ENCODE peak calls at places on chromosomes 13 and 19, in four cellular contexts. C is fibroblast of lung; V is CD4-positive, alpha-beta T cell; T is aorta. N is an unnamed sample. For H3K27me3, the result is how much of the 10 kb centered on the place peaks cover.

GRCh38 chr13:91142572-91142971 is 204.9 kb upstream of the MIR17HG start:
- DNase-seq in C (peak), V (no peak), T (no peak), N (peak)

GRCh38 chr13:110719036-110719710 is 5.7 kb downstream of the ING1 start:
- DNase-seq in C (no peak), V (no peak), T (no peak), N (no peak)

GRCh38 chr19:7247160-7247559 is 47.1 kb downstream of the INSR start:
- DNase-seq in C (no peak), V (no peak), T (no peak), N (peak)

GRCh38 chr19:49560358-49560900 is 19.9 kb downstream of the NOSIP start:
- DNase-seq in C (no peak), V (no peak), T (no peak), N (no peak)

GRCh38 chr19:30049844-30050667 is 108.0 kb downstream of the URI1 start:
- DNase-seq in C (peak), V (no peak), T (no peak), N (no peak)

GRCh38 chr13:69761581-69761980 is 346.0 kb upstream of the ATXN8OS start:
- DNase-seq in C (no peak), V (no peak), T (no peak), N (no peak)

GRCh38 chr19:18862976-18863842 is 31.4 kb downstream of the UPF1 start:
- DNase-seq in C (no peak), V (no peak), T (no peak), N (no peak)

GRCh38 chr19:21482863-21483276 is 22.5 kb upstream of the ZNF429 start:
- DNase-seq in C (peak), V (peak), T (peak), N (no peak)

GRCh38 chr19:13118424-13119193 is 545 bp downstream of the NACC1 start:
- DNase-seq in C (no peak), V (no peak), T (peak), N (peak)

GRCh38 chr19:41552558-41552957 is 23.4 kb upstream of the CEACAM21 start:
- DNase-seq in C (no peak), V (no peak), T (no peak), N (no peak)

GRCh38 chr13:78258304-78258703 is 339.7 kb upstream of the EDNRB start:
- DNase-seq in C (no peak), V (no peak), T (no peak), N (no peak)

GRCh38 chr13:49419292-49419691 is 24.6 kb downstream of the CAB39L start:
- DNase-seq in C (peak), V (no peak), T (no peak), N (no peak)

GRCh38 chr19:50735869-50736268 is 12.7 kb downstream of the CLEC11A start:
- DNase-seq in C (no peak), V (no peak), T (no peak), N (no peak)

GRCh38 chr13:92575782-92576181 is 650.8 kb upstream of the GPC6 start:
- DNase-seq in C (no peak), V (no peak), T (no peak), N (no peak)

GRCh38 chr13:92574499-92574898 is 652.1 kb upstream of the GPC6 start:
- DNase-seq in C (no peak), V (no peak), T (no peak), N (peak)

GRCh38 chr13:92573467-92574057 is 653.0 kb upstream of the GPC6 start:
- DNase-seq in C (peak), V (no peak), T (no peak), N (no peak)

DNA sequence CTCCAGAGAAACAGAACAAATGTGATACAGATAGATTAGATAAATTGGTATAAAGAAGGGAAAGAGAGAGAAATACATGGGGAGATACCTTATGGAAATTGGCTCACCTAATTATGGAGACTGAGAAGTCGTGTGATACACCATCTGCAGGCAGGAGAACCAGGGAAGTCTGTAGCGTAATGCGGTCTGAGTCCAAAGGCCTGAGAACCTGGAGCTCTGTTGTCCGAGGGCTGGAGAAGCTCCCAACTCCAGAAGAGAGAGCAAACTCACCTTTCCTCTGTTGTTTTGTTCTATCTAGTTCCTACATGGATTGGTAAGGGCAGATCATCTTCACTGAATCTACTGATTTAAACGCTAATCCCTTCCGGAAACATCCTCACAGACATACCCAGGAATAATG is 648.2 kb upstream of the GPC6 start:
- DNase-seq in C (no peak), V (no peak), T (no peak), N (no peak)
- H3K27me3 ChIP-seq in C (under half), V (under half), T (under half), N (under half)

GRCh38 chr19:46193678-46194077 is 35.9 kb upstream of the IGFL1 start:
- DNase-seq in C (no peak), V (no peak), T (no peak), N (no peak)
- H3K27me3 ChIP-seq in C (under half), V (under half), T (under half), N (under half)

DNA sequence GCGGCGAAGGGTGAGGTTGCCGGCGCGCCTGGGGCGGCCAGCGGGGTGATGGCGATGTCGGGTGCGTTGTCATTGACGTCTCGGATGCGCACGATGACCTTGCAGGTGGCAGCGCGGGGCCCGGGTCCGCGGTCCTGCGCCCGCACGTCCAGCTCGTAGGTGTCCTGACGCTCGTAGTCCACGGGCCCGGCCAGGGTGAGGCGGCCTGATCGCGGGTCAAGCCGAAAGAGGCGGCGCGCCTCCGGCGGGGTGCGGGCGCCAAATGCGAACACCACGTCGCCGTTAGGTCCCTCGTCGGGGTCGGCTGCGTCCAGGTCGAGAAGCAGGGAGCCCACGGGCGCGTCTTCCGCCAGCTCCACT is 1.1 kb downstream of the PCDH8 start:
- DNase-seq in C (no peak), V (no peak), T (peak), N (no peak)
- H3K27me3 ChIP-seq in C (under half), V (half or more), T (under half), N (half or more)

DNA sequence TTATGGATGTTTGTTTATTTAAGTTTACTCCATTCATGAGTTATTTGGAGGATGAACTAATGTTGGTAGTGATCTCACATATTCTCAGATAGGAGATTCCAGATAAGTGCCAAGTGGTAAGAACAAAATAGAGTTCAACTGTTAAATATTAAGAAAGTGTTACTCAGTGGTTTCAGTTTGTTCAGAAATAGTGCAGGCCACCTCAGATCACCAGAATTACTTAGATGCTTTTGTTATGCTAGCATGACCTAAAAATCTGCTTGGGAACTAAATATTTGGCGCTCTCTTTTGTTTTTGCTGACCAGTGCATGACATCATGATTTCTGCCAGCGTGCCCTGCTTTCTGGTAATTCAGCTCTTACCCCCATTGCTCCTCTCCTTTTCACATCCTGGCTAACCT is 15.6 kb downstream of the CLDN10 start:
- DNase-seq in C (no peak), V (no peak), T (no peak), N (no peak)
- H3K27me3 ChIP-seq in C (under half), V (under half), T (under half), N (under half)

GRCh38 chr13:94065741-94066140 is 413.7 kb downstream of the DCT start:
- DNase-seq in C (peak), V (no peak), T (no peak), N (no peak)

GRCh38 chr13:94057618-94058017 is 421.9 kb downstream of the DCT start:
- DNase-seq in C (no peak), V (no peak), T (no peak), N (no peak)

GRCh38 chr13:94063096-94063495 is 416.4 kb downstream of the DCT start:
- DNase-seq in C (peak), V (no peak), T (no peak), N (no peak)

GRCh38 chr13:94058821-94059360 is 420.6 kb downstream of the DCT start:
- DNase-seq in C (peak), V (no peak), T (no peak), N (no peak)

DNA sequence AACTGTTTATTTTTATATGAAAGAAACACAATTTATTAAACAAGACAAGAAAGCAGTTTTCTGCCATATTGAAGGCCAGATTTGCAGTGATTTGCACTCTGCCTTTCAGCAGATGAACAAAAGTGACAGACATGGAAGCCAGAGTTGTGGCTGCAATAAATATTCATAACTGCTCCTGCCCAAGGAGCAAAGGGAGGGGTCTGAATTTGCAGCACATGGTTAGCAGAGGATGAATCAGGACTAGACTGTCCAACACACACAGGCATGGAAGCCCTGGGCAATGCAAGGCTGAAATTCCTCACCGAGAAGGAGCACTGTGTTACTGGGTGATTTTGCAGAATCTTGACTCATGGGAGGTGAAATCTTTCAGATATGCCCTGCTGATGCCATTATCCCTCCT is 418.2 kb downstream of the DCT start:
- DNase-seq in C (peak), V (no peak), T (no peak), N (no peak)
- H3K27me3 ChIP-seq in C (under half), V (under half), T (under half), N (under half)

N was measured in mammary epithelial cell.